ENCODE peak calls at places on chromosomes 7 and 10, in nine cellular contexts. K is BE2C; H is body of pancreas; N is H9; W is AG09319; C is hepatocyte; D is upper lobe of left lung; Y is HFFc6; E is CD4-positive, alpha-beta T cell. M is an unnamed sample.

GRCh38 chr7:123260428-123260960 is 60.7 kb upstream of the SLC13A1 start:
- DNase-seq in E (no peak), W (no peak), H (no peak), N (no peak), D (no peak), C (no peak), Y (no peak), K (no peak), M (no peak)

GRCh38 chr10:116926426-116926825 is 77.1 kb downstream of the ENO4 start:
- DNase-seq in D (no peak), W (no peak), N (no peak), H (no peak), C (no peak), E (no peak), K (no peak), Y (no peak), M (no peak)

GRCh38 chr10:133590970-133591359 is 25.6 kb upstream of the SYCE1 start:
- DNase-seq in K (no peak), W (no peak), C (no peak), H (no peak), N (no peak), E (no peak), D (no peak), Y (no peak), M (no peak)

GRCh38 chr7:80150621-80151273 is 16.1 kb downstream of the GNAI1 start:
- DNase-seq in N (no peak), C (no peak), E (no peak), W (peak), H (no peak), Y (peak), K (no peak), D (no peak), M (no peak)

GRCh38 chr10:98030991-98031431 is 590 bp upstream of the CRTAC1 start:
- DNase-seq in W (no peak), E (no peak), Y (no peak), K (peak), C (peak), N (peak), D (peak), H (no peak), M (no peak)

GRCh38 chr10:27646604-27647191 is 98.9 kb downstream of the MKX start:
- DNase-seq in W (no peak), Y (no peak), H (no peak), D (no peak), C (no peak), K (no peak), N (no peak), E (no peak), M (no peak)

GRCh38 chr10:117763528-117763927 is 221.0 kb downstream of the EMX2 start:
- DNase-seq in H (no peak), E (no peak), Y (no peak), C (no peak), D (no peak), W (no peak), N (no peak), K (no peak), M (no peak)

GRCh38 chr7:42107484-42107883 is 129.5 kb downstream of the GLI3 start:
- DNase-seq in W (no peak), E (no peak), D (no peak), H (no peak), K (no peak), C (peak), Y (no peak), N (peak), M (peak)

GRCh38 chr10:102596506-102596971 is 47.7 kb upstream of the TRIM8 start:
- DNase-seq in E (peak), Y (peak), H (peak), N (peak), D (no peak), W (no peak), K (peak), C (peak), M (peak)

GRCh38 chr10:110207805-110208613 is 604 bp downstream of the MXI1 start:
- DNase-seq in N (peak), E (peak), K (peak), C (peak), Y (peak), D (peak), W (no peak), H (no peak), M (peak)

GRCh38 chr7:122161628-122162027 is 17.6 kb upstream of the AASS start:
- DNase-seq in E (no peak), H (no peak), W (no peak), N (no peak), Y (no peak), D (no peak), K (no peak), C (no peak), M (no peak)

GRCh38 chr7:34026481-34027225 is 121.3 kb downstream of the BMPER start:
- DNase-seq in D (no peak), W (no peak), N (no peak), C (no peak), Y (no peak), E (no peak), H (no peak), K (no peak), M (no peak)

GRCh38 chr7:10239643-10240345 is 733.9 kb upstream of the PHF14 start:
- DNase-seq in C (no peak), W (no peak), D (no peak), N (no peak), E (no peak), Y (no peak), H (no peak), K (no peak), M (no peak)

GRCh38 chr7:138008588-138009349 is 6.9 kb upstream of the CREB3L2 start:
- DNase-seq in C (peak), K (peak), H (no peak), N (peak), E (peak), W (no peak), Y (peak), D (no peak), M (peak)

GRCh38 chr10:48192916-48193450 is 81.5 kb downstream of the FRMPD2 start:
- DNase-seq in E (no peak), H (no peak), Y (no peak), K (no peak), C (no peak), N (no peak), D (peak), W (no peak), M (no peak)

GRCh38 chr7:26584964-26585650 is 279.3 kb downstream of the SKAP2 start:
- DNase-seq in D (no peak), N (no peak), H (no peak), W (no peak), E (no peak), Y (no peak), C (peak), K (no peak), M (no peak)

GRCh38 chr7:154474903-154475520 is 422.8 kb downstream of the DPP6 start:
- DNase-seq in H (no peak), W (no peak), E (no peak), K (no peak), N (no peak), Y (no peak), C (no peak), D (no peak), M (no peak)

GRCh38 chr7:83574616-83575015 is 74.3 kb downstream of the SEMA3E start:
- DNase-seq in Y (no peak), E (no peak), W (no peak), D (no peak), N (no peak), K (no peak), H (no peak), C (no peak), M (no peak)

GRCh38 chr7:40721344-40721949 is 586.6 kb downstream of the SUGCT start:
- DNase-seq in E (no peak), C (no peak), W (no peak), K (no peak), D (no peak), Y (peak), H (no peak), N (no peak), M (no peak)

GRCh38 chr7:105009667-105010537 is 4.1 kb upstream of the KMT2E start:
- DNase-seq in C (no peak), W (no peak), D (no peak), K (no peak), Y (no peak), E (no peak), H (no peak), N (no peak), M (no peak)

GRCh38 chr7:1725199-1725701 is 55.2 kb downstream of the ELFN1 start:
- DNase-seq in Y (no peak), N (peak), D (peak), K (peak), E (no peak), C (peak), W (no peak), H (peak), M (no peak)

GRCh38 chr7:139035588-139036353 is at the start of gene ZC3HAV1L:
- DNase-seq in Y (peak), D (peak), C (peak), H (peak), E (no peak), K (peak), W (no peak), N (peak), M (no peak)

GRCh38 chr7:93985101-93985500 is 19.1 kb downstream of the BET1 start:
- DNase-seq in C (no peak), Y (peak), K (no peak), D (no peak), W (no peak), H (no peak), N (no peak), E (no peak), M (no peak)

GRCh38 chr7:154720016-154720415 is 282.9 kb downstream of the PAXIP1 start:
- DNase-seq in N (no peak), H (no peak), K (no peak), E (no peak), C (no peak), D (no peak), Y (no peak), W (no peak), M (no peak)

GRCh38 chr10:97017474-97017903 is 168.3 kb downstream of the SLIT1 start:
- DNase-seq in D (no peak), C (no peak), Y (no peak), H (no peak), W (no peak), E (no peak), K (no peak), N (peak), M (no peak)

GRCh38 chr7:42522227-42522991 is 285.4 kb upstream of the GLI3 start:
- DNase-seq in C (peak), W (no peak), E (no peak), D (peak), Y (no peak), N (peak), K (no peak), H (no peak), M (no peak)

GRCh38 chr7:81526971-81527370 is 242.9 kb downstream of the HGF start:
- DNase-seq in K (no peak), N (no peak), E (no peak), W (no peak), H (no peak), Y (no peak), C (no peak), D (no peak), M (no peak)

GRCh38 chr7:73786588-73786987 is 16.5 kb upstream of the CLDN3 start:
- DNase-seq in H (no peak), N (no peak), E (no peak), C (no peak), W (no peak), D (no peak), Y (no peak), K (no peak), M (no peak)

GRCh38 chr10:64173826-64174225 is 652.6 kb downstream of the REEP3 start:
- DNase-seq in Y (no peak), C (no peak), W (no peak), N (no peak), E (no peak), D (no peak), K (no peak), H (no peak), M (no peak)

GRCh38 chr7:20330797-20331230 is at the start of gene ITGB8:
- DNase-seq in N (peak), K (no peak), H (no peak), D (peak), C (no peak), Y (no peak), E (no peak), W (no peak), M (peak)

GRCh38 chr10:38143587-38143986 is 49.5 kb downstream of the ZNF37A start:
- DNase-seq in D (no peak), W (no peak), N (no peak), E (no peak), K (no peak), C (no peak), H (no peak), Y (peak), M (no peak)

GRCh38 chr7:105932835-105933477 is 30.1 kb upstream of the CDHR3 start:
- DNase-seq in W (peak), D (no peak), N (no peak), C (no peak), H (no peak), E (no peak), Y (peak), K (no peak), M (no peak)

GRCh38 chr7:44693641-44694313 is 54.9 kb upstream of the ZMIZ2 start:
- DNase-seq in H (no peak), D (peak), C (no peak), W (peak), N (no peak), Y (peak), K (no peak), E (no peak), M (no peak)

GRCh38 chr10:4532467-4532866 is 293.5 kb upstream of the AKR1E2 start:
- DNase-seq in W (no peak), K (no peak), E (no peak), C (no peak), D (no peak), Y (peak), N (no peak), H (no peak), M (no peak)

GRCh38 chr10:24556746-24557742 is 166.6 kb downstream of the ARHGAP21 start:
- DNase-seq in C (peak), E (no peak), Y (peak), N (peak), D (peak), K (no peak), H (peak), W (peak), M (peak)

GRCh38 chr10:124743188-124744046 is 761 bp downstream of the FAM53B start:
- DNase-seq in K (peak), E (no peak), H (peak), C (peak), W (no peak), N (no peak), D (peak), Y (peak), M (peak)

GRCh38 chr10:124744688-124745055 is 494 bp upstream of the FAM53B start:
- DNase-seq in E (no peak), D (no peak), C (no peak), H (no peak), K (no peak), W (no peak), N (no peak), Y (peak), M (no peak)

GRCh38 chr10:124745678-124746077 is 1.5 kb upstream of the FAM53B start:
- DNase-seq in D (no peak), H (no peak), N (no peak), K (no peak), E (no peak), W (no peak), C (peak), Y (peak), M (no peak)

GRCh38 chr10:124745257-124745656 is 1.1 kb upstream of the FAM53B start:
- DNase-seq in W (no peak), C (no peak), Y (no peak), E (no peak), K (no peak), H (no peak), N (no peak), D (no peak), M (no peak)

GRCh38 chr10:124744047-124744687 is at the start of gene FAM53B:
- DNase-seq in D (peak), K (peak), Y (peak), W (no peak), C (peak), H (peak), N (peak), E (peak), M (peak)
- TF ChIP-seq CTCF in D (peak), K (no peak), Y (no peak), W (no peak), C (no peak), H (no peak), N (no peak), E (no peak), M (no peak)

GRCh38 chr7:96596120-96596826 is 113.4 kb downstream of the SEM1 start:
- DNase-seq in H (peak), W (no peak), Y (no peak), K (peak), D (no peak), E (no peak), N (no peak), C (peak), M (no peak)
- TF ChIP-seq CTCF in H (no peak), W (peak), Y (no peak), K (peak), D (no peak), E (no peak), N (no peak), C (peak), M (no peak)

GRCh38 chr10:3194871-3195270 is 22.3 kb upstream of the PITRM1 start:
- DNase-seq in H (no peak), D (no peak), Y (no peak), N (no peak), K (no peak), E (no peak), W (no peak), C (no peak), M (no peak)
- TF ChIP-seq CTCF in H (no peak), D (no peak), Y (no peak), N (no peak), K (no peak), E (no peak), W (no peak), C (no peak), M (no peak)

DNA sequence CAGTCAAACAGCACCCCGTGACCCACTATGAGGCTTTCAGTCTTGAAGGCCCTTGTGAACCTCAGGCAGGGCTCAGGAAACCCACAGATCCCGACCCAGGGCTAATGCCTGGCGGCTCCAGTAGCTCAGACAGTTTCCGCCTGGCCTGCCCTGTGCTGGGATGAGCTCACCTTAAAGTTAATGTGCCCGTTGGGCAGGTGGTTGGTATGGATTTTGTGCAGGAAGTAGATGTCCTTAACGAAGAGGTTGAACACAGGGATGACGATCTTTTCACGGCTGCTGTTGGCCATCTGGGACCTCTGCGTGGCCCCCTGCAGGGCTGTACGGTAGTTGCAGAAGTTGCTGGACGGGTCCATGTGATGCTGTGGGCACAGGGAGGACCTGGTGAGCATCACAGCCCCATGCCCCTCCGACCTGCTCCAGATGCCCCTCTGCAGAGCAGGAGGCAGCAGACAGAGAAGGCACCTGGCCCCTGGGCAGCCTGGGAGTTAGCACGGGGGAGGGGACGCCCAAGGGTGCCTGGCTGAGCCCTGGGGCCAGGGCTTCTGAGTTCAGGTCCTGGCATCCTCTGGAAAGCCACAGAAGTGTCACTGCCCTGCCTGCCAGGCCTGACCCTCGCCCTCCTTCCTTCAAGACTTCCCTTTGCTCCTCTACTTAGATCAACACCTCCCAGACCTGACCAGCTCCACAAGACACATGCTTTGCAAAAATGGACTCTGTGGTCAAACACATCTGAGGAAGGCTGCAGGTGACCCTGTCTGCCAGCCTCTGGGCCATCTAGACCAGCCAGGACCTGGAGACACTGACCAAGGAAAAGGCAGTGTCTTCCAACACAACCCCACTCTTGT is 59.8 kb downstream of the CSGALNACT2 start:
- DNase-seq in E (no peak), D (peak), N (peak), H (no peak), K (peak), C (no peak), Y (no peak), W (no peak), M (peak)
- TF ChIP-seq CTCF in E (no peak), D (peak), N (peak), H (no peak), K (peak), C (no peak), Y (peak), W (peak), M (peak)

DNA sequence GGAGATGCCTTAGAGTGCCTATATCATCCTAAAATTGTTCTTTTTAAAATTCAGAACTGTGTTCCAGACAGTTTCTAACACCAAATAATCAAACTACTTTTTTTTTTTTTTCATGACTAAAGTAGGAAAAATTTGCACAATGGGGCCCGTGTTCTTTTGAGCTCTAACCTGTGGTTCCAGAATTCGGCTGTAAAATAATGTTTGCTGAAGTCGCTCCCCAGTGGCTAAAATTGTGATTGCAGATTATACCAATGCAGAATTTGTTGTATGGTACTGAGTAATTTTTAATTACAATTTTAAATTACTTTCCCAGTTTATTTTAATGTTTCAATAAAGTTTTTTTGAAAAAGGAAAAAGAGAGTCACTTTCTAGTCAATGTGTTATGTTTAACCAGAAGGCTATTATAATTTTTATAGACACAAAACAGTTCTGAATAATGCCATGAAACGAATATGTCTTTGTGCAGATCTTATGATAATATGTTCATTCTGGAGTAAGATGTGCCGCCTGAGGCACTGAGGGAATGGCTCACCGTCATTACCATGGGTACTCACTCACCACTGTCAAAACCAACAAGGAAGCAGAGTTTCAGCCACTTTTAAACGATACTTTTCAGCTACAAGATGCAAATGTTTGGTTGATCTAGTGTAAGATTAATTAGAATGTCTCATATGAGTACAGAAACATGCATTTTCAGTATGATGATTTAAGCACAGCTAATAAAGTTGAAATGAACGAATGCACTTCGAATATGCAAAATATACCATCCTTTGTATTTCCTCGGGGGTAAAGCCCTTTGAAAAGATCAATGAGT is 173.6 kb downstream of the PRKCQ start:
- DNase-seq in D (no peak), Y (peak), W (no peak), E (no peak), N (no peak), K (no peak), C (no peak), H (no peak), M (no peak)
- TF ChIP-seq CTCF in D (peak), Y (peak), W (peak), E (peak), N (peak), K (peak), C (peak), H (peak), M (peak)